ENCODE peak calls at places on chromosomes 1 and 21, in seven cellular contexts. C is transverse colon, P is sigmoid colon, U is K562, B is breast epithelium, M is GM12891, N is HepG2. G is an unnamed sample.

GRCh38 chr1:241985787-241986186 is 13.1 kb downstream of the MAP1LC3C start:
- DNase-seq in C (peak), P (no peak), U (peak), B (no peak), M (peak), N (peak), G (peak)

GRCh38 chr1:94105957-94106529 is 14.9 kb downstream of the ABCA4 start:
- DNase-seq in C (no peak), P (no peak), U (no peak), B (no peak), M (peak), N (no peak), G (no peak)

GRCh38 chr1:224338150-224338838 is 8.3 kb upstream of the NVL start:
- DNase-seq in C (no peak), P (no peak), U (peak), B (no peak), M (no peak), N (peak), G (no peak)

GRCh38 chr21:45148316-45149000 is 74.1 kb downstream of the ADARB1 start:
- DNase-seq in C (no peak), P (peak), U (no peak), B (peak), M (no peak), N (no peak), G (no peak)

GRCh38 chr1:38287547-38287946 is 241.0 kb upstream of the POU3F1 start:
- DNase-seq in C (no peak), P (no peak), U (no peak), B (no peak), M (no peak), N (peak), G (no peak)

GRCh38 chr1:240790851-240791250 is 178.9 kb upstream of the GREM2 start:
- DNase-seq in C (no peak), P (no peak), U (no peak), B (no peak), M (no peak), N (no peak), G (no peak)

GRCh38 chr1:29385966-29386365 is 149.6 kb downstream of the PTPRU start:
- DNase-seq in C (no peak), P (no peak), U (no peak), B (no peak), M (no peak), N (no peak), G (no peak)

GRCh38 chr1:10704383-10704882 is 92.0 kb downstream of the CASZ1 start:
- DNase-seq in C (no peak), P (no peak), U (no peak), B (no peak), M (no peak), N (peak), G (no peak)

GRCh38 chr1:104120488-104120887 is 370.8 kb downstream of the AMY1C start:
- DNase-seq in C (no peak), P (no peak), U (no peak), B (no peak), M (no peak), N (no peak), G (no peak)

GRCh38 chr1:17878837-17879236 is 123.7 kb downstream of the ACTL8 start:
- DNase-seq in C (no peak), P (no peak), U (no peak), B (no peak), M (no peak), N (no peak), G (no peak)

GRCh38 chr1:156429308-156430060 is 60.5 kb downstream of the RHBG start:
- DNase-seq in C (no peak), P (no peak), U (no peak), B (no peak), M (no peak), N (no peak), G (no peak)

DNA sequence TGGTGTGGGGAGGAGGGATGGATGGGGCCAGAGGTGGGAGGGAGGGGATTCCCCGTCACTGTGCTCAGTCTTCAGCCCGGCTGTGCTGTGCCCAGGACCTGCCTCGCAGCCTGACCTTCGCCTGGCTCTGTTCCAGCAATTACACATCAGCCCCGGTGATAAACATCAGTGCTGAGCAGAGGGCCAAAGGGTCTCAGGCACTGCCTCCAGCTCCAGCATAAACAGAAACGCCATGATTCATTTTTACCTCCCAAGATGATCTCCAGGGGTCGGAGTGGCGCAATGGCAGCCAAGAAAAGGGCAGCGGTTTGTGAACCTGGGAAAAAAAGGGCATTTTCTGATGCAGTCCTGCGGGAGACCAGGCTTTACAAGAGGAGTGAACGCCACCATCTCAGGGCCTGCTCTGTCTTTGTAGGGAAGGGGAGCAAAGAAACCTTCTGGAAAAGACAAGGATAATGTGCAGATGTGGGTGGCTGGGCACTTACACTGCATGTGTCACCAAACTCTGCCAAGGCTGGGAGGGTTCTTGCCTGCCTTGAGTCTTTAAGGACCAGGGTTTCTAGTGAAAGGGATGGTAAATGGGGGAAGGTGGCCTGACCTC is 28.1 kb downstream of the SHISA4 start:
- DNase-seq in C (peak), P (peak), U (peak), B (peak), M (no peak), N (peak), G (no peak)
- TF ChIP-seq POLR2AphosphoS5 in C (peak), P (peak), U (no peak), B (peak), M (no peak), N (no peak), G (no peak)

DNA sequence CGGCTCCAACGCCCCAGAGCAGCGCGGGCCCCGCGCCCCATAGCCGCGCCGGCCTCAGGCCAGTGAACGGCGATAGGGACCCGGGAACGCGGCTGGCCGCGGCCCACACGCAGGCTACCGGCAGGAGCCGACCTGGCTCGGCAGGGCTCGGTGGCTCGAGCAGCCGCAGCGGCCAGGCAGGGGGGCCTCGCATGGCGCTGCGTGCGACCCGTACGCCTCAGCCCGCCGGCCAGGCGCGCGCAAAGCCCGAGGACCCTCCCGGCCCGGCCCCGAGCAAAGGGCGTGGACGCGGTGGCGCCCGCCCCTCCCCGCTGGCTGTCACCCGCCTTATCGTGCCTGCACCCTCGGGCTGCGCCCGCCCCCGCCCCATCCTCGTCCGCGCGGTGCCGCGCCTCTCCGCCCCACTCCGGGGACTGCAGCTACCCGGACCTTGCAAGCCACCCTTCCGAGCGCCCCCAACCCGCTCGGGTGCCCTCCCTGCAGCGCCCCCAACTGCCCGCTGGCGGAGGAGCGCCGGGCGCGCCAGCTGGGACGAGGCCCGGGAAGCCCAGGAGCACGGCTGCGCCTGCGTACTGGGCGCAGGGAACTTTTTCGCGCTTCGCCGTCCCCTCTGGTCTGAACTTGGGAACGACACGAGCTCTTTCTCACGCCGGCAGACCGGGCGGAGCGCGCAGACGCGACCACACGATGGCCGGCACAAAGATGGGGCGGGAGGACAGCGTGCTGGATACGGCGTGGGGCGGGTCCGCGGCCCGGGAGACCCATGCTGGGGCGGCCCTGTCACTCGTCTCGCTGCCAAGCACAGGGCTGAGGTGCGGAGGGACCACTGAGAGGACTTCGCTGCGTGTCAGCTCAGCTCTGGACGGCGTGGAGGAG is at the start of gene ABCB10:
- DNase-seq in C (peak), P (peak), U (peak), B (peak), M (peak), N (peak), G (peak)
- TF ChIP-seq POLR2AphosphoS5 in C (peak), P (peak), U (peak), B (no peak), M (no peak), N (peak), G (peak)

GRCh38 chr1:77975907-77976306 is 3.0 kb downstream of the FUBP1 start:
- DNase-seq in C (no peak), P (no peak), U (no peak), B (no peak), M (no peak), N (no peak), G (no peak)
- TF ChIP-seq POLR2AphosphoS5 in C (no peak), P (no peak), U (no peak), B (no peak), M (no peak), N (no peak), G (no peak)

GRCh38 chr1:6157132-6157527 is 23.0 kb downstream of the CHD5 start:
- DNase-seq in C (no peak), P (no peak), U (no peak), B (no peak), M (no peak), N (no peak), G (no peak)

GRCh38 chr1:6162341-6162740 is 17.8 kb downstream of the CHD5 start:
- DNase-seq in C (no peak), P (no peak), U (no peak), B (no peak), M (no peak), N (no peak), G (no peak)

GRCh38 chr1:6158181-6158580 is 21.9 kb downstream of the CHD5 start:
- DNase-seq in C (no peak), P (no peak), U (no peak), B (no peak), M (no peak), N (no peak), G (no peak)

GRCh38 chr1:6154525-6155319 is 25.4 kb downstream of the CHD5 start:
- DNase-seq in C (no peak), P (no peak), U (no peak), B (no peak), M (no peak), N (no peak), G (no peak)

DNA sequence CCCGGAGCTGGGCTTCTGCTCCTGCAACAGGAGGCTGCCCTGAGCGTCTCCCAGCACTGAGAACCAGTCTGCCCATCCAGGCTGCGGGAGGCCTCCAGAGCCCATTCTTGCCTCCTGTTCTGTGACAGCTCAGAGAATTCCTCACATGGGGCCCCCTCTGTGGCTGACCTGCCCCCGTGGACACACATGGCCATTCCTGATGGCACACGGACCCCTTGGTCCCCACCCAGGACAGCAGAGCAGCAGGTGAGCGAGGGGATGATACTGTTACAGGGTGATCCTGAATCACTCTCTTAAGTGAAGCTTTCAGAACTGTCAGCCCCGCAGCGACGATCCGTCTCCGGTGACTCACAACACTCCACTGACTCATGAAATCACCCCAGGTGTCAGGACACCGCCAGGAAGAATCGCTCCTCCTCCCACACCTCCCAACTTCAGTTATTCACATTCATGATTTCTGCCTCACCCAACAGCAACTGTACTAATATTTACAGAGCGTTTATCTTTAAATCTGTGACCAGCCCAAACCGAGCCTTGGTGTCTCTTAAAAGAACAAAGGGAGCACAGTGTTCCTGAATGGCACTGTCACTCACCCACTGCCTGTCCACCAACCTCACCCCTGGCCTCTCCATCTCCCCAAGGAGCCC is 22.5 kb downstream of the CHD5 start:
- DNase-seq in C (peak), P (no peak), U (peak), B (peak), M (no peak), N (peak), G (no peak)
- TF ChIP-seq POLR2AphosphoS5 in C (no peak), P (no peak), U (no peak), B (no peak), M (no peak), N (no peak), G (no peak)

DNA sequence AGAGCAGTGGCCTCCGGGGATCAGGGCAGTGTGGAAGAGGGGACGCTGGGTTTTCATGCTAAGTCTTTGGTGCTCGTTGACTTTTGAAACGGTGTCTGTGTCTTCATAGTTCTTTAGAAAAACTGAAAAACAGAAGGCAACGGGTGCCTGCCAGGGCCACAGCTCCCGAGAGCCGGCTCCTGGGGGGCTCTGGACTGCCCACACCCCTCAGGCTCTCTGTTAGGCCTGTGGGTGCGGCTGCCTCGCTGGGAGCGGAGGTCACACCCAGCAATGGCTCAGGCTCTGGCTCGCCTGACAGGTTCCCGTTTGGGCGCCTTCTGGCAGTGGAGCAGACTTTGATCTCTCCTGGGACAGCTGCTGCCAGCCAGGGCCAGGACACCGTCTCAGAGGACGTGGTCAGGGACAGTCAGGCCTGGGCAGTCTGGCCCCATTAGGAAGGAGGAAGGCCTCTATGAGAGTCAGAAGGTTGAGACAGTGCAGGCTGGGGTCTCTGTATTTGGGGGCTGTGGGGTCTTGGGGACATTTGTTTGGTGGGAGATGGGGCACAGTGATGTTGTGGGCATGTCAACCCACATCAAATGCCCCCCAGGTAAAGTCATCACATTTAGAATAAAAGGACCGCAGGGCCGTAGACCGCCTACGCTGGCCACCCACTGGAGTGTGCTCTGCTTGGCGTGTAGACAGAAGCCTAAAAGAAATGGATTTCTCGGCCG is 5.6 kb downstream of the ARHGEF16 start:
- DNase-seq in C (peak), P (no peak), U (no peak), B (no peak), M (no peak), N (peak), G (no peak)
- TF ChIP-seq POLR2AphosphoS5 in C (peak), P (no peak), U (no peak), B (no peak), M (no peak), N (peak), G (no peak)

GRCh38 chr21:15058718-15059316 is 6.0 kb downstream of the NRIP1 start:
- DNase-seq in C (no peak), P (no peak), U (peak), B (no peak), M (no peak), N (no peak), G (no peak)
- TF ChIP-seq POLR2AphosphoS5 in C (no peak), P (no peak), U (no peak), B (no peak), M (no peak), N (peak), G (no peak)

GRCh38 chr1:1440941-1441888 is 5.7 kb downstream of the VWA1 start:
- DNase-seq in C (peak), P (no peak), U (peak), B (no peak), M (peak), N (peak), G (peak)

GRCh38 chr1:1438531-1439381 is 3.3 kb downstream of the VWA1 start:
- DNase-seq in C (no peak), P (no peak), U (no peak), B (no peak), M (no peak), N (no peak), G (no peak)

GRCh38 chr1:1440262-1440772 is 4.8 kb downstream of the VWA1 start:
- DNase-seq in C (no peak), P (no peak), U (no peak), B (no peak), M (no peak), N (no peak), G (peak)

GRCh38 chr1:1439550-1440261 is 4.2 kb downstream of the VWA1 start:
- DNase-seq in C (no peak), P (no peak), U (no peak), B (no peak), M (no peak), N (no peak), G (no peak)

DNA sequence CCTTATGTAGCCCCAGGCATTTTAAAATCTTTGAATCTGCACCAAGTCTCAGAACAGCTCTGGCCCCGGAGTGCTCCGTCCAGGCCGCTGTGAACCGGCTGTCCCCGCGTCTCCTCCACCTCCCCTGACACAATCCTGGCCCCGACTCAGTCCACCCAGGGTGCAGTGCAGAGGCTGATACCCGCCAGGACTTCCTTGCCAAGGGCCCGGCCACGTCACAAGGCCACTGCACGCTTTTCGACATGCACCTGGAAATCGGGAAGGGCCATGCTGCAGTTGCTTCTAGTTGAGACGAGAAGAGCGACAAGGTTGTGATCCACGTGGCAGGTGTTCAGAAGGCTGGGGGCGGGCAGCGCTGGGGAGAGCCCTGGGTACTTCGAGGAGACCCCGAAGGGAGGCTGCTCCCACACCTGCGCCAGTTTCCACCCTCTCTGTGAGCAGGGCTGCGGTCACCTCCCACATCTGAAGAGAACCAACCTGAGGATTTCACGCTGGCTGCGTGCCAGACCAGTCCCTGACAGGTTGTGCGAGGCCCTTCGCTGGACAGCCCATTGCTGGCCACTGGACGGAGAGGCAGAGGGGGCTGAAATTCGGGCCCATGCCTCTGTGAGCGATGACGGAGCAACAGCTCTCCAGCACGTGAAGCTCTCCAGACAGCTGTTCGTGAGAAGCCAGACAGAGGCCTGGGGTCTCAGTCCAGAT is 6.7 kb downstream of the VWA1 start:
- DNase-seq in C (no peak), P (no peak), U (no peak), B (no peak), M (no peak), N (no peak), G (peak)
- TF ChIP-seq POLR2AphosphoS5 in C (no peak), P (no peak), U (no peak), B (no peak), M (no peak), N (no peak), G (no peak)

DNA sequence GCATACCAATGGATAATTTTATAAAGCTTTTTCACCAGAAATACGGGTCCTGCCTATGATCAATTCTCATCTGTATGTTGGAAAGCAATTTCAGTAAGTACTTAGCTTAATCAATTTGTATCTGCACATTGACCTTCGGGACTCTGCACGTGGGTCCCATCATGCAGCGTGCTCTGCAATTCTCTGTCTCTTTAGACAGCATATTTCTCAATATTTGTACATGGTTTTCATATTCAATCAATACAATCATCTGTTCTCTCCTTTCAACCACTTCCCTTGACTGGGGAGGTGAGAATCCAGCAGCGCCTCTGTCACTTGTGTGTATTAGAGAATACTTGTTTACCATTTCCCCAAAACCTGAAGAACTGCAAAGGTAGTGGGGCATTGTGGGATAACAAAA is 220.5 kb downstream of the TNR start:
- DNase-seq in C (no peak), P (no peak), U (no peak), B (no peak), M (no peak), N (no peak), G (no peak)
- TF ChIP-seq POLR2AphosphoS5 in C (no peak), P (no peak), U (no peak), B (no peak), M (no peak), N (no peak), G (no peak)